ENCODE peak calls at places on chromosomes 12 and 14, in seven cellular contexts. R is IMR-90, W is heart right ventricle, F is psoas muscle, P is stomach, X is RWPE2, I is tibial artery. V is an unnamed sample.

GRCh38 chr12:65022960-65023359 is 98.1 kb downstream of the WIF1 start:
- DNase-seq in X (no peak), P (no peak), I (no peak), R (no peak), F (no peak), W (no peak), V (no peak)

GRCh38 chr12:45212064-45212463 is 3.8 kb upstream of the ANO6 start:
- DNase-seq in F (no peak), R (no peak), I (no peak), W (no peak), X (no peak), P (no peak), V (no peak)

GRCh38 chr14:98960617-98961013 is 311.4 kb downstream of the BCL11B start:
- DNase-seq in R (no peak), I (no peak), F (no peak), P (no peak), W (no peak), X (no peak), V (no peak)

GRCh38 chr12:108899145-108899544 is 19.3 kb downstream of the DAO start:
- DNase-seq in R (no peak), P (no peak), W (no peak), I (no peak), X (no peak), F (no peak), V (no peak)

GRCh38 chr12:106417926-106418910 is 60.7 kb downstream of the POLR3B start:
- DNase-seq in I (no peak), R (peak), P (no peak), F (no peak), X (no peak), W (no peak), V (no peak)

GRCh38 chr14:54673193-54674121 is 106.5 kb downstream of the SAMD4A start:
- DNase-seq in F (no peak), W (no peak), I (no peak), R (peak), P (no peak), X (no peak), V (no peak)

GRCh38 chr14:29215853-29216252 is 449.3 kb downstream of the FOXG1 start:
- DNase-seq in R (no peak), F (no peak), P (no peak), I (no peak), W (no peak), X (no peak), V (no peak)

GRCh38 chr12:111409403-111410228 is 3.9 kb downstream of the SH2B3 start:
- DNase-seq in X (no peak), I (peak), R (peak), F (peak), W (peak), P (no peak), V (no peak)

GRCh38 chr14:70052990-70053389 is 135.8 kb downstream of the SLC8A3 start:
- DNase-seq in F (no peak), P (no peak), X (no peak), W (no peak), I (no peak), R (peak), V (no peak)

GRCh38 chr12:104131609-104132008 is 6.4 kb downstream of the NFYB start:
- DNase-seq in P (no peak), I (no peak), X (no peak), F (no peak), R (no peak), W (no peak), V (no peak)

GRCh38 chr14:33435911-33436310 is 497.2 kb downstream of the NPAS3 start:
- DNase-seq in R (peak), F (no peak), P (no peak), I (no peak), W (no peak), X (no peak), V (no peak)

GRCh38 chr14:87992349-87992719 is 648 bp downstream of the GALC start:
- DNase-seq in F (peak), R (peak), X (no peak), W (no peak), P (no peak), I (peak), V (no peak)

GRCh38 chr14:51855234-51855633 is 5.2 kb upstream of the GNG2 start:
- DNase-seq in W (no peak), X (no peak), F (no peak), P (no peak), I (no peak), R (peak), V (no peak)

GRCh38 chr14:68008491-68008890 is 188.9 kb downstream of the RAD51B start:
- DNase-seq in I (no peak), F (no peak), P (no peak), R (no peak), W (no peak), X (no peak), V (no peak)

GRCh38 chr12:110280784-110281548 is at the start of gene ATP2A2:
- DNase-seq in I (peak), W (peak), P (peak), F (peak), R (peak), X (peak), V (peak)

GRCh38 chr12:52350021-52350620 is 17.2 kb downstream of the KRT85 start:
- DNase-seq in P (peak), X (peak), F (no peak), R (no peak), I (peak), W (no peak), V (no peak)

GRCh38 chr12:118315821-118316220 is 56.9 kb downstream of the TAOK3 start:
- DNase-seq in F (no peak), X (no peak), I (no peak), P (no peak), W (no peak), R (no peak), V (no peak)

GRCh38 chr14:103520657-103521437 is 1.8 kb downstream of the CKB start:
- DNase-seq in W (peak), X (peak), P (peak), I (peak), R (peak), F (peak), V (peak)

GRCh38 chr12:76820888-76821482 is 57.1 kb downstream of the ZDHHC17 start:
- DNase-seq in P (no peak), I (no peak), X (no peak), W (peak), F (no peak), R (peak), V (no peak)

GRCh38 chr14:20998674-20999366 is at the start of gene SLC39A2:
- DNase-seq in I (peak), F (no peak), X (no peak), P (no peak), W (peak), R (peak), V (no peak)

GRCh38 chr12:82225871-82226270 is 132.3 kb downstream of the CCDC59 start:
- DNase-seq in P (no peak), F (no peak), X (no peak), I (no peak), R (no peak), W (no peak), V (no peak)

DNA sequence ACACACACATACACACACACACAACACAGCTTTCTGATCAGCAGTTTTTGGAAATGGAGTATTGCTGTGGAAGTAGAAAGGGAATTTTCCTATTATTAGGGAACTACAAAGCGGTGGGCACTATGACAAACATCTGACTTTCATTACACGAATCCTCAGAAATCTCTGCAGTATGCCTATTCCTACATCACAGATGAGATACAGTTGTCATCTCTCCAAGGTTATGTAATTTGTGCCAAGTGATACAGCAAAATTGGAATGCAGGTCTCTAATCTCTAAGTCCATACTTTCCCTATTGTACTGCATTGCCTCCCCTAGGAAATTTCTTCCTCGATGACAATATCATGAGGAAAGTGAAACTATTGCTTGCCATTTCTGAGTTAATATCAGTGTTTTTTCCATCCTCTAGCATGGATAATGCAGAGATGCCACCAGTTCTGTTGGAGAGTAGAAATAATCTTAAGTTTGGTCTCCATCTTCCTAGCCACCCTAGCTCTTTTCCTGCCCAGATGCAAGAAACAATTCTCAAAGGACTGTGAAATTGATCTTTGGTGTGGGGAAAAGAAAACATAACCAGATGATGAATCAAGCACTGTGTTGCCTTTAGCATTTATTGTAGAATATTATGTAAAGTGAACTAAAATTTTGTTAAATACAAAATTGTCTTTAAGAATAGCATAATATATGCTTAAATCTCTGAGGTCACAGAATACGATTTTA is 94.7 kb downstream of the ERGIC2 start:
- DNase-seq in X (no peak), F (no peak), W (no peak), P (no peak), I (no peak), R (peak), V (no peak)
- H3K27ac ChIP-seq in X (no peak), F (no peak), W (no peak), P (no peak), I (no peak), R (no peak), V (no peak)

GRCh38 chr12:120698677-120699076 is 11.6 kb upstream of the UNC119B start:
- DNase-seq in I (no peak), F (no peak), P (no peak), W (peak), R (no peak), X (no peak), V (no peak)
- H3K27ac ChIP-seq in I (no peak), F (peak), P (peak), W (peak), R (no peak), X (no peak), V (no peak)

GRCh38 chr12:132668191-132669088 is 18.7 kb downstream of the POLE start:
- DNase-seq in I (peak), X (no peak), P (no peak), F (no peak), W (no peak), R (no peak), V (no peak)

GRCh38 chr12:132664206-132665148 is 22.7 kb downstream of the POLE start:
- DNase-seq in W (no peak), R (no peak), I (peak), X (no peak), F (no peak), P (no peak), V (no peak)

GRCh38 chr12:132662901-132663755 is 24.0 kb downstream of the POLE start:
- DNase-seq in I (peak), X (no peak), F (no peak), R (no peak), W (no peak), P (no peak), V (no peak)

GRCh38 chr12:132665149-132665491 is 22.0 kb downstream of the POLE start:
- DNase-seq in W (no peak), P (no peak), I (peak), X (no peak), R (no peak), F (no peak), V (no peak)

DNA sequence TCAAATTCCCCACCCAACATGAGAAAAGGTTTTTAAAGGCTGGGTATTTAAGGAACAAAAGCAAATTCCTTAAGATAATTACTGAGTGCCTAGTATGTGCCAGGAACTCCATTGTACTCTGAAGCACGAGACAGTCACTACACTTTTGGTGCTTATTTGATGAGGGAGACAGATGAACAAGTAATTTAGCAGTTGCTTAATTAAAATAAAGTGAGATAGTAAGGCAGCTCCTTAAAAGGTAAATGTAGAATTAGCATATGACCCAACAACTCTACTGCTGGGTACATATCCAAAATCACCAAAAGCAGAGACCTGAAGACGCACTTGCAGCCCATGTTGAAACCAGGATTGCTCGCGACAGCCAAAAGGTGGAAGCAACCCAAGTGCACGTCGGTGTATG is 21.3 kb downstream of the POLE start:
- DNase-seq in I (no peak), F (no peak), R (no peak), W (no peak), P (no peak), X (no peak), V (no peak)
- H3K27ac ChIP-seq in I (no peak), F (no peak), R (no peak), W (no peak), P (no peak), X (no peak), V (no peak)

DNA sequence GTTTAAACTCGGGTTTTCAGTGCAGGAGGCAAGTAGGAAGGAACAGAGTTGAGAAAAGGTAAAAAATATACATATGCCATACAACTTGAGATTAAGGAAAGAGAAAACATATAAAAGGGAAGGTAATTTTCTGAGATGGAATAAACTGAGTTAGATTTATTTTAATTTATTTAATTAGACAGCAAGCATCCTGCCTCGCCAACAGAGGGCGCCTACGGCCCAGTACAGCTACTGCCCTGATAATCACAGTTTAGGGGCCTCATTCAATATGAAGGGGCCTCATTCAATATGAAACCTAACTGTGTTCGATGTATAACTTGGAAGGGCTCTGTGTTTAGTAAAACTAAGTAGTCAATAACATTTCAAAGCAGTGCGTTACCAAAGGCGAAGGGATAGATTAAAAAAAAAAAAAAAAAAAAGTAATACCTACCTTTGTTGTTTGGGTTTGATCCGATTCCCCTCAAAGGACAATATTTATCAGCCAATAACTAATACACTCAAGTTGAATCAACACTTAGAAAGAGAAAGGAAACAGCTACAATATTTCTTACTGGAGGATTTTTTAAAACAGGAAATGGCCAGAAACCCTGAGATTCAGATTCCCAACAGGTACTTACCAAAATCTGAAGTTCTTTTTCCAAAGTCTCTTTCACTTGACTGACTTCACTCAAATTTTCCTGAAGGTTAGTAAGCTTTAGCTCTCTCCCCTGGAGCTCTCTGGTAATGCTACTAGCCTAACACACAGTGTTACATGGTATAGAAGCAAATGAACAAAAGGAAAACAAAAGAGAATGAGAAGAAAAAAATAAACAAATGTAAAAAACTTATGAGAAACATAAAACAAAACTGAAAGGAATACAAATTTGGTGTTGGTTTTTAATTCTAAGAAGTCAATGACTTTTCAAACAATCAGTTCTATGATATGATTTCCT is 70.0 kb upstream of the VPS33A start:
- DNase-seq in W (no peak), P (no peak), F (peak), X (no peak), I (no peak), R (peak), V (peak)
- H3K27ac ChIP-seq in W (no peak), P (no peak), F (peak), X (no peak), I (no peak), R (no peak), V (no peak)